ENCODE peak calls at places on chromosome 18, in eight cellular contexts. Z, T, P, V, J, H, X and O are unnamed samples.

GRCh38 chr18:49201464-49201863 is 250.7 kb upstream of the SMAD7 start:
- DNase-seq in Z (no peak), T (no peak), P (no peak), V (no peak), J (no peak), H (no peak), X (no peak), O (no peak)

GRCh38 chr18:63237911-63238710 is 81.5 kb downstream of the BCL2 start:
- DNase-seq in Z (peak; percentile 74), T (peak; percentile 47), P (no peak), V (peak; percentile 64), J (peak; percentile 35), H (peak; percentile 44), X (peak; percentile 67), O (peak; percentile 30)

GRCh38 chr18:20971886-20972267 is 139.7 kb downstream of the ROCK1 start:
- DNase-seq in Z (peak; percentile 59), T (no peak), P (no peak), V (no peak), J (no peak), H (no peak), X (peak; percentile 23), O (no peak)

GRCh38 chr18:47983946-47984345 is 53.5 kb upstream of the SMAD2 start:
- DNase-seq in Z (no peak), T (no peak), P (no peak), V (no peak), J (no peak), H (no peak), X (no peak), O (no peak)

GRCh38 chr18:73340135-73340934 is 472.5 kb upstream of the NETO1 start:
- DNase-seq in Z (peak; percentile 85), T (no peak), P (no peak), V (no peak), J (no peak), H (peak; percentile 16), X (peak; percentile 1), O (no peak)

GRCh38 chr18:23618862-23619387 is 32.6 kb upstream of the NPC1 start:
- DNase-seq in Z (no peak), T (peak; percentile 10), P (no peak), V (no peak), J (no peak), H (no peak), X (peak; percentile 65), O (no peak)

GRCh38 chr18:24771300-24771699 is 310.9 kb downstream of the HRH4 start:
- DNase-seq in Z (no peak), T (no peak), P (no peak), V (no peak), J (no peak), H (no peak), X (no peak), O (no peak)

GRCh38 chr18:48991299-48992055 is 40.7 kb upstream of the SMAD7 start:
- DNase-seq in Z (peak; percentile 51), T (no peak), P (no peak), V (no peak), J (no peak), H (no peak), X (no peak), O (no peak)

GRCh38 chr18:3901042-3901441 is 451.1 kb downstream of the TGIF1 start:
- DNase-seq in Z (no peak), T (no peak), P (no peak), V (no peak), J (no peak), H (no peak), X (no peak), O (no peak)

GRCh38 chr18:28666216-28666615 is 489.3 kb upstream of the CDH2 start:
- DNase-seq in Z (peak; percentile 17), T (no peak), P (no peak), V (no peak), J (no peak), H (no peak), X (no peak), O (no peak)
- TF ChIP-seq CTCF in Z (no peak), T (no peak), P (no peak), V (no peak), J (no peak), H (no peak), X (no peak), O (no peak)

DNA sequence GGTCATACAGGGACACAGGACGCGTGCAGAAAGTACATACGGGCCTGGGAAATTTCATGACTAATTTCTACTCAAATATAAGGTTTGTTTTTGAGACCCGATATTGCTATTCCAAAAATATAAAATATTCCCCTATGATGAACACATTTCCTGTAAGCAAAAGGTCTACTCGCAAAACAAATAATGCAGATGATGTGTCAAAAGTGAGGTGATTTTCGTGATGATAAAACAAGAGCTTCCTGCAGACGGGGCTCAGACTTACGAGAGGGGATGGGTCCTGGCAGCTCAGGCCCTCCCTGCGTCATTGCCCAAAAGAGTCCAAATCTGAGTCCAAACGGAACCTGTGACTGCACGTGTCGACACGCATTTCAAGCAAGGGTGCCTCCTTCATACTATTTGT is 62.7 kb downstream of the MBP start:
- DNase-seq in Z (peak; percentile 76), T (no peak), P (no peak), V (no peak), J (no peak), H (no peak), X (no peak), O (no peak)
- H3K4me1 ChIP-seq in Z (peaks cover 84% of the 10 kb centered on the region), T (peaks cover 10% of the 10 kb centered on the region), P (peaks cover 42% of the 10 kb centered on the region), V (peaks cover 63% of the 10 kb centered on the region), J (peaks cover 59% of the 10 kb centered on the region), H (peaks cover 37% of the 10 kb centered on the region), X (peaks cover 22% of the 10 kb centered on the region), O (peaks cover 61% of the 10 kb centered on the region)

GRCh38 chr18:79452190-79452990 is 56.7 kb downstream of the NFATC1 start:
- DNase-seq in Z (no peak), T (no peak), P (no peak), V (no peak), J (no peak), H (no peak), X (no peak), O (no peak)

GRCh38 chr18:79449551-79450288 is 54.0 kb downstream of the NFATC1 start:
- DNase-seq in Z (no peak), T (no peak), P (no peak), V (no peak), J (no peak), H (no peak), X (no peak), O (no peak)

GRCh38 chr18:79452991-79453645 is 57.4 kb downstream of the NFATC1 start:
- DNase-seq in Z (no peak), T (no peak), P (no peak), V (no peak), J (no peak), H (no peak), X (no peak), O (no peak)

GRCh38 chr18:79450289-79450920 is 54.7 kb downstream of the NFATC1 start:
- DNase-seq in Z (no peak), T (no peak), P (no peak), V (no peak), J (no peak), H (no peak), X (no peak), O (no peak)

GRCh38 chr18:79451237-79452125 is 55.8 kb downstream of the NFATC1 start:
- DNase-seq in Z (no peak), T (no peak), P (no peak), V (no peak), J (no peak), H (no peak), X (no peak), O (no peak)
- TF ChIP-seq CTCF in Z (no peak), T (no peak), P (no peak), V (no peak), J (no peak), H (no peak), X (no peak), O (no peak)

GRCh38 chr18:58315041-58315440 is 271.0 kb downstream of the NEDD4L start:
- DNase-seq in Z (peak; percentile 79), T (no peak), P (no peak), V (no peak), J (no peak), H (no peak), X (peak; percentile 15), O (no peak)
- H3K4me1 ChIP-seq in Z (peaks cover 39% of the 10 kb centered on the region), T (peaks cover 19% of the 10 kb centered on the region), P (peaks cover 7% of the 10 kb centered on the region), V (peaks cover 57% of the 10 kb centered on the region), J (peaks cover 66% of the 10 kb centered on the region), H (peaks cover 72% of the 10 kb centered on the region), X (peaks cover 83% of the 10 kb centered on the region), O (peaks cover 71% of the 10 kb centered on the region)

GRCh38 chr18:44973282-44973681 is 292.6 kb downstream of the SETBP1 start:
- DNase-seq in Z (no peak), T (no peak), P (no peak), V (no peak), J (no peak), H (no peak), X (no peak), O (no peak)
- TF ChIP-seq CTCF in Z (no peak), T (no peak), P (peak; percentile 18), V (peak; percentile 23), J (no peak), H (no peak), X (peak; percentile 37), O (peak; percentile 32)

GRCh38 chr18:22183647-22184161 is 14.3 kb downstream of the GATA6 start:
- DNase-seq in Z (no peak), T (no peak), P (no peak), V (no peak), J (no peak), H (no peak), X (no peak), O (no peak)

GRCh38 chr18:22182884-22183610 is 13.7 kb downstream of the GATA6 start:
- DNase-seq in Z (peak; percentile 52), T (no peak), P (no peak), V (no peak), J (no peak), H (no peak), X (no peak), O (no peak)

GRCh38 chr18:22179631-22180030 is 10.2 kb downstream of the GATA6 start:
- DNase-seq in Z (no peak), T (no peak), P (no peak), V (no peak), J (no peak), H (no peak), X (no peak), O (no peak)

GRCh38 chr18:22179174-22179573 is 9.8 kb downstream of the GATA6 start:
- DNase-seq in Z (peak; percentile 14), T (no peak), P (no peak), V (no peak), J (no peak), H (no peak), X (no peak), O (no peak)

DNA sequence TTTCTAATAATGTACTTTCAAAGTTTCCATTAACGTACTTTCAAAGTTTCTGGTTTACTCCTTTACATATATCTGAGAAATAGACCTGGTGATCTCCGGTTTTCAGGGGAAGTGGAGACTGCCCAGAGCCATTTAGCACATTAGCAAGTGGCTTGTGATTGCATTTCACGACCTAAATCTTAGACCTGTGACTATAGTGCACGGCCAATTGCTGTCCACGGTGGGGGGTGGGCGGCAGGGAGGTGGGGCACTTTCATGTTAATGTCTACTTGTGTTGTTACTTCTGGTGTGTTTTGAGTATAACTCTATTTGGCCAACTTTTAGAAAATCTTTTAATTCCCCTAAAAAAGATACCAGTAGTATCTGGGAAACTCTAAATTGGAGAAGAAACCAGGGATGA is 11.3 kb downstream of the GATA6 start:
- DNase-seq in Z (no peak), T (no peak), P (no peak), V (no peak), J (no peak), H (no peak), X (no peak), O (no peak)
- H3K4me1 ChIP-seq in Z (peaks cover 6% of the 10 kb centered on the region), T (peaks cover 11% of the 10 kb centered on the region), P (no peaks in the 10 kb centered on the region), V (no peaks in the 10 kb centered on the region), J (peaks cover 83% of the 10 kb centered on the region), H (peaks cover 77% of the 10 kb centered on the region), X (peaks cover 8% of the 10 kb centered on the region), O (peaks cover 9% of the 10 kb centered on the region)

GRCh38 chr18:26547302-26548143 is 830 bp downstream of the KCTD1 start:
- DNase-seq in Z (no peak), T (peak; percentile 50), P (peak; percentile 66), V (peak; percentile 73), J (peak; percentile 60), H (peak; percentile 67), X (no peak), O (peak; percentile 53)
- TF ChIP-seq CTCF in Z (peak; percentile 24), T (no peak), P (no peak), V (peak; percentile 23), J (peak; percentile 37), H (no peak), X (no peak), O (peak; percentile 15)